ENCODE peak calls at places on chromosomes 12 and 14, in four cellular contexts. M is ovary, W is astrocyte, J is body of pancreas. L is an unnamed sample. For H3K9me3, the result is how much of the 10 kb centered on the place peaks cover.

GRCh38 chr12:102753802-102754201 is 163.2 kb downstream of the PAH start:
- DNase-seq in M (no peak), W (no peak), J (no peak), L (no peak)

GRCh38 chr14:103510311-103511021 is 12.2 kb downstream of the CKB start:
- DNase-seq in M (peak), W (no peak), J (no peak), L (peak)

GRCh38 chr12:58804749-58805148 is 115.6 kb downstream of the LRIG3 start:
- DNase-seq in M (no peak), W (no peak), J (no peak), L (no peak)

GRCh38 chr12:96985515-96986362 is 78.7 kb downstream of the NEDD1 start:
- DNase-seq in M (no peak), W (no peak), J (peak), L (peak)

GRCh38 chr12:6463858-6464257 is 6.6 kb downstream of the VAMP1 start:
- DNase-seq in M (no peak), W (no peak), J (no peak), L (no peak)

GRCh38 chr14:29681308-29681707 is 246.3 kb downstream of the PRKD1 start:
- DNase-seq in M (no peak), W (no peak), J (no peak), L (no peak)

GRCh38 chr12:60112778-60113177 is 516.9 kb downstream of the SLC16A7 start:
- DNase-seq in M (no peak), W (no peak), J (no peak), L (no peak)

GRCh38 chr12:111405856-111406473 is at the start of gene SH2B3:
- DNase-seq in M (peak), W (no peak), J (no peak), L (peak)

GRCh38 chr14:50601405-50601804 is 41.5 kb downstream of the ATL1 start:
- DNase-seq in M (no peak), W (peak), J (no peak), L (no peak)

GRCh38 chr14:103725001-103725682 is 9.5 kb downstream of the ZFYVE21 start:
- DNase-seq in M (no peak), W (no peak), J (peak), L (no peak)

DNA sequence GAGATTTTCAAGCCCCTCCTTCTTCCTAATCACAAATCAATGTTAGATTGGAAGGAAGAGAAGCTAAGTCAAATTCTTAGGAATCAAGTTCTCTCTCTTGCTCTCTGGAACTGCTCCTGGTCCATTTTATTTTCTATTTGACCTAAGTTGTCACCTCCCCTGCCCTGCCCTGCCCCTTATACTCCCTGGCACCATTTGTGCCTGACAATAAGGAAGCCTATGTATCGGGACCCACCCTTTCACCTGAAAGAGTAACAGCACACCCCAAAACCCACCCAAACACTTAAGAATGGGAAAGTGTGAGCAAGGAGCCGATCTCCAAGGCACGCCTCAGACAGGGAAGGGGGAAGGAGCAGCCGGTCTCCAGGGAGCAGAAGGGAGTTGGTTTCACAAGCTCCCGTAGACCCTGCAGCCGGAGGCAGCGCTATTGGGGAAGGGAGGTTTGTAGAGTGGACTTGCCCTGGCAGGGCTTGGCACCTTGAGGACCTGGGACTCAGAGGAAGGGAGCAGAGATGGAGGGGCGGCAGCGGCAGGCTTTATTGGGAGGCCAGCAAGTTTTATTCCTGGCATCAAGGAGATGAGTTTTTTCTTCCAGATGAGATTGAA is 1.6 kb downstream of the LRRC74A start:
- DNase-seq in M (no peak), W (no peak), J (peak), L (no peak)
- H3K9me3 ChIP-seq in M (under half), W (under half), J (under half), L (under half)

DNA sequence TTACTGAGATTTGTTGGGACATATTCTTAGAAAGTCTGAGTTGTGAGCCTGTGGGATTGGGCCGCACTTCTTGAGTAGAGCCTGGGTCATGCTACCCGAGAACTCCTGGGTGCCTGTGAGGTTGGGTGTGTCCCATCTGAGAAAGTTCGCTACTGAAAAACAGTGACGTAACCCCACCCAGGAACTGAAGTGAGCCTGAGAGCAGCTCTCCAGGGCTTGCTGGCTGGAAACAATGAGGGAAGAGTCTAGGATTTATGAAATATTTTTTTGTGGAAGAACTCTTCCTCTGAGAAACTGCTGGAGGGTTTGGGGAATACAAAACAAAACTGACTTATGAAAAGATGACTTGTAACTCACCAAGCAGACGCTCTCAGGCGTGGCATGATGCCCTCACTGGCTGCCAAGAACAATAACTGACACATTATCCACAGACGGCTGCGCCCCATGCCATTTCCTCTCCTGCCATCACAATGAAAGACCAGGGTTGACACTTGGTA is 69.2 kb downstream of the RASSF3 start:
- DNase-seq in M (peak), W (peak), J (peak), L (no peak)
- H3K4me3 ChIP-seq in M (peak), W (peak), J (no peak), L (no peak)

DNA sequence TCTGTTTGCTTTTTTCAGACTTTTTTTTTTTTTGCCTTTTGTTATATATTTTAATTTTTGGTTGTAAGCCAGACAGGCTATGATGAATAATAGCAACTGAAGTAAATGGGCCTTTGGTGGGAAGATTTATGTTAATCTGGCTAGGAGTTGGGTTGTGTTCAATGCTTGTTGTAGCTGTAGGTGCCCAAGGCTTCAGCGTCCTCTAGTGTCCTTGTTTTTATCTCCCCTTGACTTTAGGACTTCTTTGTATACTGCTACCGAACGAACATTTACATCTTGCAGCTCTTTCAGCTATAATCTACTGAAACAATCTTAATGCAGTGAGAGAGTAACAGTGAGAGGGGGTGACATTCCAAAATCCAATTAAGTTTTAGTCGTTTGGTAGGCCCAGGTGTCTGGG is 848.4 kb upstream of the FBXO33 start:
- DNase-seq in M (no peak), W (no peak), J (no peak), L (no peak)
- TF ChIP-seq CTCF in M (no peak), W (no peak), J (no peak), L (no peak)

DNA sequence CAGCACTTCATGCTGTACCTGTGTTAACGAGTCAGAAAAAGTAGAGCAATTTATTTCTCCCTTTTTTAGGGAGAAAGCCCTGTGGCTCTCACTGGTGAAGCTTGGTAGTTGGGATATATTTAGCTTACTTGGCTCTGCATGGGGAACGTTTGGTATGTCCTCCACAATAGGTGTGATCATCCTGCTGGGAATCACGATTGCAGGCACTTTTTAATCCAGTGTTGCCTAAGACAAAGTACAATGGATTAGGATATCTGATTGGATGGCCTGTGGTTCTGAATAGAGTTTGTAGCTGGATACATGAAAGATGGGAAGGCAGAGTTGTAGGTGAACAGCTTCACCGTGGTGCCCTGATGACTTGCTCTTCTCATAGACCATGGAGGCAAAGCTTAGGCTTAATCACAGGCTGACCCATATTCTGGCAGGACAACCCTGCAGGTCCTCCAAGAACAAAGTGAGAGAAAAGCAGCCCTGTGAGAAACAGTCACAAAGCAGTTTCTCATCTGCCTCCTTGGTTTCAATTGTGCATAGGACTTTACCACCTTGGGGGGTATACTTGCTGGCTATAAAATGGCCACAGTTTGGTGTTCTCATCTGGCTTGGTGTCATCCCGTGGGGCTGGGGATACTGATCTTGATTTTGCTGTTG is 7.5 kb downstream of the RESF1 start:
- DNase-seq in M (no peak), W (no peak), J (no peak), L (no peak)
- H3K9me3 ChIP-seq in M (under half), W (under half), J (under half), L (half or more)

DNA sequence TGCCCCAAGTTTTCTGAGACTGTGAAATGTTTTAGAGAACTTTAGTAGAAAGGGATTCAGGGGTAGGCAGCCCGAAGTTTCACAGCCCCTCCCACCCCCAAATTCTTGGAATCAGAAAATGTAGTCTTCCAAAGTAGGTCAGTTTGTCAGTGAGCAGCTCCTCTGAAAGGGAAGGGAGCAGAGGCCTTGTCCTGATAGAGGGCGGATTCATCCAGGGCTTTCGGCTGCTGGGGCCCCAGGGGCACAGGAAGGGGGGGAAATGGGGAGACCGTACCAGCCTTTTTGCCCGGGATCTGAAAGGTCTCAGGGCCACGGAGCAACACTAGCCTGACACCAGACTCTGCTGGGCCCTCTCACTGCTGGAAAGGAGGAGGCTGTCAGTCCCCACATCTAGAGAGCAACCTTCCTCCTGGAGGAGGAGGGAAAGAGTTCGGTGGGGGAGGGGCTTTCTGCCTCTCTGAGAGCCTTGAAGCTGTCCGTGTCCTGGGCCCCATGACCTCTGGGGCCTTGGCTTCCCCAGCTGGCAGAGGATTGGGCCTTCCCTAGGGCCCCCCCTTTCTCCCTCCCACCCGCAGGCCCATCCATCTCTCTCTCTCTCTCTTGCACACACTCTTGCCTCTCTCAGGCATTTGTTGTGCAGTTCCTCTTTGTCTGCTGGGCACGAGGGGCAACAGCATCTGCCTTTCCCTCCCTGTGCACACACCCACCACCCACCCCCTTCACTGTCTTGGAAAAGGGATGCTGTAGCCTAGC is at the start of gene IKZF4:
- DNase-seq in M (peak), W (no peak), J (peak), L (peak)
- H3K4me3 ChIP-seq in M (peak), W (peak), J (no peak), L (no peak)

GRCh38 chr12:32947203-32947795 is 50.7 kb upstream of the PKP2 start:
- DNase-seq in M (no peak), W (no peak), J (no peak), L (peak)
- TF ChIP-seq CTCF in M (no peak), W (no peak), J (no peak), L (no peak)

DNA sequence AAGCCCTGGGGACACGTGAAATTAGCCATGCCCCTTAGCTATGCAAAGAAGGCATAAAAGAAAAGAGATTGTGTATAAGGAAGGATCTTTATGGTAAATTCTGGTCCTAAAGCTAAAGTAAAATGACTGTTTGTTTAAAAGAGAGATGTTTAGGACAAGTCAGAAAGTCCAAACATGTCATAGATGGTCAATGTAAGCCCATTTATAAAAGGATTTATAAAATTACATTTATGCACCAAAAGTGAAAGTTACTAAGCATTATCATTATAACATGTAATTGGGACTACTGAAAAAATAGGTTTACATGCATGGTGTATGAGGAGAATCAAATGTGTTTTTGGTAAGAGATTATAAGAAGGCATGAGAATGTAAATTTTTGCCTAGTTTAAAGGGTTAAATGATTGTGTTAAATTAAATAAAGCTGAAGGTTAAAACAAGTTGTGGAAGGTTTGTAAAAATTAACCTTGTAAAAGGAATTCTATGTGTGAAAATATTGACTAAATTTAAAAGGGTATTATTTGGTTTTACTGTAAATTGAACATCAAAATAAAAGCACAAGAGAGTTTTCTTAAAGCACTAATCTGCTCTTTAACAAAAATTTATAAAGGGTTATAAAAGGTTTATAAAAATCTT is 50.4 kb upstream of the TSPAN8 start:
- DNase-seq in M (no peak), W (no peak), J (no peak), L (no peak)
- H3K9me3 ChIP-seq in M (under half), W (under half), J (under half), L (under half)

L was measured in Caco-2.